ENCODE peak calls at places on chromosomes 5 and 9, in five cellular contexts. K is MM.1S, M is IMR-90, C is fibroblast of pulmonary artery, N is cardiac fibroblast. E is an unnamed sample.

GRCh38 chr5:93611900-93612898 is 29.2 kb downstream of the NR2F1 start:
- DNase-seq in N (no peak), C (no peak), M (peak), K (no peak), E (no peak)

GRCh38 chr5:96228449-96228848 is 204.6 kb downstream of the PCSK1 start:
- DNase-seq in C (no peak), K (no peak), M (peak), N (peak), E (no peak)

GRCh38 chr5:72920690-72921089 is 35.2 kb upstream of the FCHO2 start:
- DNase-seq in K (peak), N (peak), M (peak), C (peak), E (no peak)

GRCh38 chr9:136671646-136672430 is 9.1 kb downstream of the EGFL7 start:
- DNase-seq in C (no peak), N (peak), K (no peak), M (no peak), E (peak)

GRCh38 chr5:142644640-142645361 is 41.1 kb downstream of the FGF1 start:
- DNase-seq in N (peak), K (no peak), C (peak), M (peak), E (no peak)

GRCh38 chr5:153299891-153300290 is 190.6 kb upstream of the GRIA1 start:
- DNase-seq in K (no peak), M (no peak), N (no peak), C (no peak), E (no peak)

GRCh38 chr5:110880413-110880812 is 141.6 kb downstream of the SLC25A46 start:
- DNase-seq in C (peak), K (no peak), N (peak), M (peak), E (no peak)

GRCh38 chr9:127706836-127707241 is at the start of gene CFAP157:
- DNase-seq in N (no peak), C (peak), M (no peak), K (no peak), E (no peak)

GRCh38 chr5:83095973-83096539 is 18.7 kb downstream of the XRCC4 start:
- DNase-seq in C (peak), K (no peak), N (peak), M (peak), E (no peak)

GRCh38 chr9:5089737-5090136 is 95.7 kb downstream of the INSL6 start:
- DNase-seq in K (no peak), C (no peak), N (no peak), M (no peak), E (no peak)

GRCh38 chr5:158737536-158738027 is 362.1 kb downstream of the EBF1 start:
- DNase-seq in N (no peak), C (no peak), K (no peak), M (no peak), E (no peak)

GRCh38 chr5:168578506-168579205 is 512 bp downstream of the PANK3 start:
- DNase-seq in N (no peak), M (no peak), K (peak), C (no peak), E (no peak)

GRCh38 chr9:68876265-68876664 is 137.6 kb downstream of the PRKACG start:
- DNase-seq in N (no peak), K (no peak), C (no peak), M (no peak), E (no peak)

GRCh38 chr5:142571921-142572320 is 114.0 kb downstream of the FGF1 start:
- DNase-seq in N (no peak), C (no peak), M (no peak), K (no peak), E (no peak)

GRCh38 chr5:150544606-150545219 is 36.8 kb downstream of the NDST1 start:
- DNase-seq in C (peak), M (peak), K (peak), N (peak), E (peak)

GRCh38 chr9:134568116-134568515 is 73.5 kb upstream of the COL5A1 start:
- DNase-seq in M (no peak), N (no peak), C (no peak), K (no peak), E (no peak)

GRCh38 chr5:81014348-81014747 is 54.2 kb downstream of the RASGRF2 start:
- DNase-seq in C (no peak), N (peak), M (no peak), K (no peak), E (no peak)

GRCh38 chr5:55072668-55073067 is 29.8 kb upstream of the GZMA start:
- DNase-seq in C (no peak), K (peak), N (no peak), M (no peak), E (no peak)

GRCh38 chr9:32551491-32552049 is 557 bp upstream of the SMIM27 start:
- DNase-seq in M (peak), K (peak), C (peak), N (no peak), E (peak)

GRCh38 chr5:126369995-126370731 is 53.0 kb upstream of the GRAMD2B start:
- DNase-seq in C (peak), N (peak), K (no peak), M (peak), E (no peak)

GRCh38 chr9:76866689-76867088 is 39.2 kb downstream of the PRUNE2 start:
- DNase-seq in K (no peak), N (peak), M (peak), C (peak), E (no peak)

GRCh38 chr9:124485201-124485600 is 22.0 kb downstream of the NR5A1 start:
- DNase-seq in C (no peak), N (no peak), M (no peak), K (no peak), E (no peak)

GRCh38 chr9:127562271-127562780 is 49.8 kb upstream of the STXBP1 start:
- DNase-seq in K (no peak), N (no peak), C (no peak), M (no peak), E (no peak)

GRCh38 chr5:7828269-7828668 is 22.7 kb downstream of the CFAP90 start:
- DNase-seq in N (no peak), C (no peak), K (no peak), M (no peak), E (no peak)

GRCh38 chr5:52665544-52665943 is 122.2 kb upstream of the ITGA1 start:
- DNase-seq in N (peak), K (no peak), M (peak), C (peak), E (no peak)

GRCh38 chr5:32193591-32193990 is 19.5 kb upstream of the GOLPH3 start:
- DNase-seq in C (peak), N (peak), K (no peak), M (peak), E (no peak)

GRCh38 chr9:131478421-131478868 is 24.3 kb upstream of the POMT1 start:
- DNase-seq in N (peak), M (no peak), K (no peak), C (peak), E (peak)

GRCh38 chr5:125294844-125295243 is 548.4 kb upstream of the ZNF608 start:
- DNase-seq in N (no peak), K (no peak), C (no peak), M (no peak), E (no peak)

GRCh38 chr9:116096046-116096445 is 57.5 kb upstream of the PAPPA start:
- DNase-seq in K (no peak), M (peak), C (no peak), N (peak), E (no peak)

GRCh38 chr9:100472725-100473261 is at the start of gene TMEFF1:
- DNase-seq in N (no peak), K (peak), C (peak), M (peak), E (peak)

GRCh38 chr5:170587808-170588207 is 84.0 kb downstream of the KCNIP1 start:
- DNase-seq in N (no peak), C (no peak), M (no peak), K (no peak), E (no peak)

GRCh38 chr5:125411163-125412050 is 665.0 kb upstream of the ZNF608 start:
- DNase-seq in K (peak), N (peak), C (peak), M (peak), E (peak)

DNA sequence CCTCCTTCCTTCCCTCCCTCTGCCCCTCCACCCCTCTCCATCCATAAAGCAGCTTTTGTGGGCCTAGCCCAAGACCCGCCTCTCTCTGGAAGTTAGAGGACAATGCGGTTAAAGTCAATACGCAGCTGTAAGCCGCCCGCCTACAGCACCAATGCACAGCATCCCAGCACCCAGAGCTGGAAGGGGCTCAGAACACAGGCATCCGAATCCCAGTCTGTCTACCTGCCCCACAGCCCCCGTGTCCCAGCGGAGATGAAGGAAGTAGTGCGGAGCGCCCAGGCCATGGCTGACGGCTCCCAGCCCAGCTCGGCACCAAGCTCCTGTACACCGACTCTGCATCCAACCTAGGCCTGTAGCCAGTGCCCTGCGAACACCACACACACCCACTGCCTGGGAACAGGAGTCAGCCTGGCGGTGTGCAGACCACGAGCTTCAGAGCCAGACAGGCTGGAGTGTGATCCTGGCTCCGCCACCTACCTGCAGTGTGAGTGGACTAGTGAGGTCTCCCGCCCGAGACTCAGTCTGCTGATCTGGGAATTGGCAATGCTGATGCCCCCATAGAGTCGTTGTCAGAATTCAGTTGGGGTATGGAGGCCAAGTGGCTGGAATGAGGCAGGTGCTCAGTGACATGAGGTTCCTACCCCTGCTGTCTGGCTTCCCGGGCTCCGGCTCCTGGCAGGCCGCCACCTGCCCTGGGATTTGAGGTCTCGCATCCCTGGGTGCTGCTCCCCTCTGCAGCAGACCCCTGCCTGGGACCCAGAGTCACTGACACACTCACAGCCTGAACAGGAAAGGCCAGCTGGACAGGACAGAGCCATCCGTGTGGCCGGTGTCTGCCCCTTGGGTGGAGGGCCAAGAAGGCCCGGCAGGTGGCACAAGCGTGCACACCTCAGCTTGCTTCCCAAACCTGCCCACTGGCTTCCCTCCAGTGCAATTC is 45.1 kb upstream of the RNF130 start:
- DNase-seq in N (no peak), C (no peak), M (no peak), K (no peak), E (no peak)
- TF ChIP-seq CTCF in N (no peak), C (no peak), M (no peak), K (peak), E (no peak)

GRCh38 chr5:180810210-180811011 is 7.8 kb upstream of the MGAT1 start:
- DNase-seq in M (peak), N (peak), C (peak), K (peak), E (peak)

GRCh38 chr5:180811623-180812119 is 9.1 kb upstream of the MGAT1 start:
- DNase-seq in M (no peak), K (no peak), C (no peak), N (no peak), E (no peak)

GRCh38 chr5:180811012-180811622 is 8.5 kb upstream of the MGAT1 start:
- DNase-seq in M (no peak), K (no peak), C (no peak), N (no peak), E (no peak)

GRCh38 chr5:180815241-180816031 is 12.8 kb upstream of the MGAT1 start:
- DNase-seq in K (no peak), N (no peak), C (no peak), M (no peak), E (no peak)

DNA sequence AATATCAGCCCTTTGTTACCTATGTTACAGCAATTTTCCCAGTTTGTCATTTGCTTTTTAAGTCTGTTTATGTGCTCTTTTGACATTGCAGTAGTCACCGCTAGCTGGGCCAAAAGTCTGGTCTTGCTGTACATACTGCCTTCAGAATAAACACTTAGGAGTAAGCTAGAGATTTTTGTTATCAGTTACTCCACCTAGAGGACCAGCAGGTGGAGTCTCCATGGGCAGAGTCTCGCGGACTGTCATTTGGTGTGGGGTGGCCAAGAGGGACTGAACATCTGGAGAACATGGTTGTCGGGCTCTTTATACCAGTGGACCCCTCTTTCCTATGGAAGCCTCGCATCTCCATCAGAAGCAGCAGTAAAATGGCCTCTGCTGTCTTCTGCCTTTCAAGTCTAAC is 10.8 kb upstream of the MGAT1 start:
- DNase-seq in C (no peak), M (no peak), N (no peak), K (peak), E (no peak)
- TF ChIP-seq CTCF in C (no peak), M (no peak), N (no peak), K (peak), E (peak)

DNA sequence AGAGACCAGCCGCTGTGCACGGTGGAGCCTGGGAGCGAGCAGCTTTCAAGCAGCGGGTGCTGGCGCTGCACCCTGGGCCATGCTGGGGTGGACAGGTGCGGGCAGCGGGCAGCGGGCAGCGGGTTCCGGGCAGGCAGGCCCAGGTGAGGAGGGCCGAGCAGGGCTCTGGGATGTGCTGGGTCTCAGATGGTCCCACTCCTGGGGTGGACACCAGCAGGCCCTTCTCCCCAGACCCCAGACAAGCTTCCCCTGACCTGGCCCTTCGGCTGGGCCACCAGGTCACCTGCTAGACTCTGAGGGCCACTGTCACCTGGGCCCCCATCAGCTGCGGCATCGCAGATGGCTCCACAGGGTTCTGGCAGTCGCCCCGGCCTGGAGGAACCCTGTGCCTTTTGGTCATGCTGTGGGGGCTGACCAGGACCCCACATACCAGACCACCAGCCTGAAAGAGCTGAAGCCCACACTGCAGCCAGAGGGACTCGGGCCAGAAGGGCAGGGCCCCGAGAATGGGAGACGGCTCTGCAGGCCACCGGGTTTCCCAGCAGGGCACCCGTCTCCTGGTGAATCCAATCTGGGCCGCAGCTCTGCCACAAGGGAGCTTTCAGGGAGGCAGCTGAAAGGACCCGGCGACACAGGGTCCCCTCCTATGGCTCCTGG is 2.0 kb downstream of the SLC6A19 start:
- DNase-seq in C (no peak), N (no peak), K (no peak), M (no peak), E (no peak)
- TF ChIP-seq CTCF in C (no peak), N (no peak), K (no peak), M (no peak), E (no peak)

GRCh38 chr5:8997542-8998070 is 548.3 kb downstream of the SEMA5A start:
- DNase-seq in M (no peak), C (no peak), N (no peak), K (no peak), E (no peak)

GRCh38 chr5:8993031-8993430 is 552.8 kb downstream of the SEMA5A start:
- DNase-seq in M (no peak), K (no peak), C (peak), N (peak), E (no peak)
- TF ChIP-seq CTCF in M (peak), K (peak), C (peak), N (peak), E (peak)

GRCh38 chr5:39106332-39106731 is 32.1 kb upstream of the RICTOR start:
- DNase-seq in K (peak), M (peak), C (peak), N (peak), E (no peak)
- TF ChIP-seq CTCF in K (peak), M (peak), C (peak), N (peak), E (no peak)

E was measured in GM10248.